ENCODE peak calls at places on chromosomes 16 and 17, in five cellular contexts. Q, Y, N, C and X are unnamed samples.

GRCh38 chr17:29235904-29236303 is 10.8 kb upstream of the CRYBA1 start:
- DNase-seq in C (no peak), Y (no peak), N (no peak), Q (no peak), X (no peak)

GRCh38 chr17:77892469-77893143 is 65.9 kb upstream of the TNRC6C start:
- DNase-seq in N (no peak), Y (no peak), C (peak; percentile 26), Q (no peak), X (no peak)

GRCh38 chr16:88968589-88969280 is 8.3 kb downstream of the CBFA2T3 start:
- DNase-seq in C (no peak), N (no peak), Q (no peak), Y (no peak), X (no peak)

GRCh38 chr17:45247429-45248131 is 14.3 kb downstream of the SPATA32 start:
- DNase-seq in Q (no peak), N (peak; percentile 95), Y (peak; percentile 58), C (peak; percentile 46), X (no peak)

GRCh38 chr17:42277342-42277712 is 1.1 kb upstream of the STAT5B start:
- DNase-seq in Y (no peak), N (no peak), C (peak; percentile 33), Q (no peak), X (no peak)

GRCh38 chr16:997440-998051 is 16.0 kb downstream of the SOX8 start:
- DNase-seq in N (peak; percentile 49), C (peak; percentile 52), Y (no peak), Q (no peak), X (peak; percentile 72)

GRCh38 chr17:44004077-44004760 is at the start of gene NAGS:
- DNase-seq in C (peak; percentile 12), Q (no peak), N (no peak), Y (no peak), X (no peak)

GRCh38 chr16:11060856-11061255 is 116.5 kb downstream of the CLEC16A start:
- DNase-seq in Y (no peak), Q (no peak), C (no peak), N (no peak), X (no peak)

GRCh38 chr17:41402161-41402560 is 4.8 kb upstream of the KRT31 start:
- DNase-seq in N (no peak), Q (no peak), Y (no peak), C (no peak), X (no peak)

GRCh38 chr16:85626191-85626951 is 13.2 kb downstream of the GSE1 start:
- DNase-seq in Y (no peak), Q (no peak), N (no peak), C (no peak), X (no peak)

GRCh38 chr16:47939690-47940089 is 216.1 kb downstream of the ABCC12 start:
- DNase-seq in C (no peak), Y (no peak), Q (no peak), N (no peak), X (no peak)

GRCh38 chr17:77182205-77182604 is 41.4 kb downstream of the SEC14L1 start:
- DNase-seq in N (no peak), C (peak; percentile 70), Q (no peak), Y (no peak), X (no peak)

GRCh38 chr16:3998793-3999478 is 117.3 kb downstream of the ADCY9 start:
- DNase-seq in Y (no peak), Q (no peak), C (no peak), N (no peak), X (no peak)

GRCh38 chr16:3020604-3021448 is 658 bp downstream of the TNFRSF12A start:
- DNase-seq in Q (peak; percentile 65), Y (peak; percentile 69), C (peak; percentile 87), N (peak; percentile 35), X (no peak)

GRCh38 chr17:30203471-30203981 is 32.0 kb downstream of the SLC6A4 start:
- DNase-seq in C (no peak), Q (no peak), Y (no peak), N (no peak), X (no peak)

GRCh38 chr17:44308865-44309264 is 464 bp downstream of the RUNDC3A start:
- DNase-seq in N (no peak), Y (no peak), Q (no peak), C (no peak), X (no peak)

GRCh38 chr16:58655215-58655596 is 25.6 kb upstream of the CNOT1 start:
- DNase-seq in N (no peak), C (no peak), Y (no peak), Q (no peak), X (no peak)

GRCh38 chr16:47258874-47259461 is 115.2 kb upstream of the NETO2 start:
- DNase-seq in C (peak; percentile 55), Q (peak; percentile 3), Y (no peak), N (no peak), X (no peak)